ENCODE peak calls at places on chromosome 3, in eight cellular contexts. Q, J, V, R, O, C, P and M are unnamed samples.

GRCh38 chr3:134600685-134601502 is 49.9 kb downstream of the KY start:
- DNase-seq in O (peak), J (no peak), R (no peak), P (peak), C (peak), Q (no peak), V (peak), M (peak)

GRCh38 chr3:127289646-127290575 is 2.1 kb upstream of the PRR20G start:
- DNase-seq in O (no peak), V (no peak), C (no peak), P (no peak), J (no peak), Q (no peak), R (no peak), M (no peak)

GRCh38 chr3:185353823-185354614 is 8.9 kb upstream of the MAP3K13 start:
- DNase-seq in C (peak), J (peak), O (peak), V (peak), P (peak), Q (peak), R (peak), M (no peak)

GRCh38 chr3:53068176-53068575 is 22.3 kb upstream of the SFMBT1 start:
- DNase-seq in J (no peak), R (no peak), V (no peak), C (no peak), Q (no peak), P (no peak), O (no peak), M (no peak)

GRCh38 chr3:124557433-124558232 is 172.6 kb upstream of the UMPS start:
- DNase-seq in Q (peak), C (no peak), R (no peak), P (no peak), O (no peak), J (no peak), V (no peak), M (no peak)

GRCh38 chr3:185693985-185694675 is 108.0 kb downstream of the SENP2 start:
- DNase-seq in R (no peak), J (no peak), V (no peak), P (no peak), O (no peak), C (no peak), Q (no peak), M (no peak)

GRCh38 chr3:127970966-127971592 is 56.0 kb downstream of the KBTBD12 start:
- DNase-seq in V (no peak), C (peak), P (no peak), Q (peak), J (no peak), O (no peak), R (peak), M (peak)

GRCh38 chr3:158777171-158777873 is 24.5 kb upstream of the MFSD1 start:
- DNase-seq in V (no peak), J (no peak), O (no peak), P (no peak), R (no peak), C (no peak), Q (no peak), M (no peak)

GRCh38 chr3:180457238-180457637 is 144.7 kb upstream of the TTC14 start:
- DNase-seq in Q (no peak), P (no peak), O (no peak), C (no peak), J (no peak), R (no peak), V (no peak), M (no peak)

GRCh38 chr3:182746959-182747358 is 46.3 kb upstream of the ATP11B start:
- DNase-seq in P (no peak), C (no peak), O (no peak), V (no peak), R (no peak), J (no peak), Q (no peak), M (no peak)

GRCh38 chr3:183409219-183409618 is 19.2 kb downstream of the MCF2L2 start:
- DNase-seq in R (no peak), J (no peak), Q (no peak), V (no peak), C (no peak), O (no peak), P (no peak), M (no peak)

DNA sequence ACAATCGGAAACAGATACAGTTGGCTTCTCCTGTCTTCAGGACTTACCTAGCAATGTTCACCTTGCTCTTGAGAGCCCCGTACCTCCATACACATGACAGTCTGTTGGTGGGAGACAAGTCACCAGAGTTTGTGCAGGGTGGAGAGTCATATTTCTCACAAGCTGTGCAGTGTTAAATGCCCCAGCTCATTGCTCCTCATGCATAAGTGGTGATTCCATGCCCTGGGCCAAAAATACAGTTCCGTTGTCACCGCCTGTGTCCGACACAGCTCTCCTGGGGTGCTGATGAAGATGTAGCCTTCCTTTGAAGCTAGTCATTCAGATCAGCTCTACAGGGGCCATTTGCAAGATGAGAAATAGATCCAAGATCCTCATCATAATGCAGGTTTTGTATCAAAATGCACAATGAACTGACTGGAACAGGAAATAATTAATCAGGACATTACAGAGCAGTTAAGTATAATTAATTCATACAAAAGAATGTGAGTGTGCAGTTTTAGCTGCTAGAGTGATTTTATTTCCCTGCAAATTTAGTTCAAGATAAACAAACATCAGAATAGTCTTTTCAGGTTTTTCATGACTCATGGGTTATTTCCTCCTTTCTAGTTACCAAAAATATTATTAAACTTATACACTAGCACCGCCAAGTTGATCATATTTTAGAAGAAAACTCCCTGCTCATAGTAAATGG is 66.5 kb downstream of the CD47 start:
- DNase-seq in V (no peak), Q (no peak), P (no peak), J (no peak), O (no peak), R (no peak), C (no peak), M (no peak)
- TF ChIP-seq CTCF in V (no peak), Q (no peak), P (no peak), J (no peak), O (no peak), R (no peak), C (no peak), M (no peak)

GRCh38 chr3:168094580-168094876 is 1.2 kb downstream of the GOLIM4 start:
- DNase-seq in R (peak), C (no peak), O (no peak), P (no peak), V (peak), Q (no peak), J (no peak), M (no peak)

GRCh38 chr3:168094877-168095610 is 680 bp downstream of the GOLIM4 start:
- DNase-seq in P (peak), R (peak), O (peak), C (peak), J (peak), Q (peak), V (peak), M (no peak)

GRCh38 chr3:168096210-168096795 is 579 bp upstream of the GOLIM4 start:
- DNase-seq in O (peak), V (peak), J (peak), C (peak), P (peak), Q (peak), R (no peak), M (peak)

GRCh38 chr3:168097381-168097780 is 1.7 kb upstream of the GOLIM4 start:
- DNase-seq in J (no peak), P (no peak), V (no peak), R (no peak), C (no peak), O (no peak), Q (no peak), M (no peak)

GRCh38 chr3:168095611-168096209 is at the start of gene GOLIM4:
- DNase-seq in J (peak), V (peak), C (peak), O (peak), P (peak), Q (peak), R (peak), M (peak)
- TF ChIP-seq CTCF in J (no peak), V (no peak), C (peak), O (no peak), P (no peak), Q (peak), R (no peak), M (peak)

DNA sequence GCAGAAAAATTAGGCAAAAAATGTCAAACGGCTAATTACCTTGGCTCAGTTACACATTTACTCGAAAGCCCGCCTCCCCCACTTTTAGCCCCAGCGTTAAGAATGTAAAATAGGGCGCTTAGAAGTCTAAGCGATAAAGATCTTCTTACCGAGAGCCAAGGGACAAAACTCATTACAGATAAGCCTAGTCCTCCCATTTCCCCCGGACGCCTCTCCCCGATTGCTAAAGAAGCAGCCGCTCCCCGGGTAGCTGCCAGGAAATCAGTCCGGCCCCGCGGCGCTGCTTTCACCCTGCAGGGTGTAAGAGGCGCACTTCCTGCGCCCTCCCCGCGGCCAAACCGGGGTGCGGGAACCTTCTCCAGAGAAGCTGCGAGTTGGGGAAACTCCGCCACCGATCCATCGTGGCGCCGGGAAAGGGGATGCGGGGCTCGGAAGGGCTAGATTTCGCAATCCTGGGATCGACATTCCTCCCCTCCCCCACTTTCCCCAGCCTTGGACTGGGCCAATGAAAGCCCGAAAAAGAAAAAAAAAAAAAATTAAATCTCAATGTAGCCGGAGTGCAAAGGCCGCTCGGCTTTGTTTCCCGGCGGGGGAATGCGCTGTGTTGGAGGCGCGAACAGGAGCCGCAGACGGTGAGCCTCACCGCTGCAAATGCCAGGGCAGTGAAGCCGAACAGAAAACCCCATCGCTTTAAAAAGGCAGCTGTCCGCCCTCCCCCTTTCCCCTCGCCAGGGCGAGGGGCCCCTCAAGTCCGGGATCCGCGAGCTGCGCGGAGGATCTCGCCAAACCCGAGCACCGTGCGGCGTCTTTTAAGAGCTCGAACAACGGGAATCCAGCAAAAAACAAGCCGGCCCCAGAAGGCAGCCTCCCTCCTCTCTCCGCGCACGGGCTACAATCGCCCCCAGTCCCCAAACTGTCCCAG is 658 bp upstream of the PTPRG start:
- DNase-seq in O (peak), V (peak), R (peak), P (peak), C (no peak), Q (peak), J (peak), M (peak)
- TF ChIP-seq CTCF in O (no peak), V (peak), R (peak), P (no peak), C (no peak), Q (no peak), J (no peak), M (peak)

DNA sequence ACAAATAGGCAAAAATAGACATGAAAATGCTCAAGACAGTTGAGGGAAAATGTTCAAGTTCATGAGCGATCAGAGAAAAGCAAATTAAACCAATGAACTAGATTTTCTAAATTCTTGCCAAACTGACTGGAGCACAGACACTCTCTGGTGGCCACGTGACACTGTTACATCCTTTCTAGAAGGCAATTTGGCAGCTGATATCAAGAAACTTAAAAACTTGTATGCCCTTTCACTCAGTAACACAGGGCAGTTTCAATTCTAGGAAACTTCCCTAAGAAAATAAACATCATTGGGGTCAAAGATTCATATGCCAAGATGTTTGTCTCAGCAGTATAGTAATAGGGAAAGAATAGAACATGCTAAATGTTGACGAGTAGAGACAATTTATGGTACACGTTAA is 52.2 kb downstream of the ABHD5 start:
- DNase-seq in R (no peak), Q (no peak), O (no peak), J (no peak), C (no peak), V (no peak), P (no peak), M (no peak)
- TF ChIP-seq CTCF in R (peak), Q (peak), O (no peak), J (no peak), C (peak), V (peak), P (no peak), M (peak)